ENCODE peak calls at places on chromosomes 12 and 14, in six cellular contexts. One of them, this sample, is unnamed.
A peak's percentile ranks its signal among the peaks of the same experiment; 100 is the strongest.

GRCh38 chr14:76812422-76813383 is at the start of gene ANGEL1:
- DNase-seq in HepG2: peak; percentile 80
- DNase-seq in transverse colon: peak; percentile 97
- DNase-seq in H1: peak; percentile 82
- DNase-seq in upper lobe of left lung: peak; percentile 100
- DNase-seq in HCT116: peak; percentile 82
- DNase-seq in this sample: peak; percentile 95

GRCh38 chr14:104865069-104865630 is at the start of gene CEP170B:
- DNase-seq in H1: no peak
- DNase-seq in transverse colon: no peak
- DNase-seq in HCT116: no peak
- DNase-seq in HepG2: no peak
- DNase-seq in upper lobe of left lung: peak; percentile 92
- DNase-seq in this sample: peak; percentile 39

GRCh38 chr12:22231836-22232235 is 102.7 kb downstream of the ST8SIA1 start:
- DNase-seq in H1: no peak
- DNase-seq in transverse colon: no peak
- DNase-seq in upper lobe of left lung: no peak
- DNase-seq in HepG2: no peak
- DNase-seq in HCT116: no peak
- DNase-seq in this sample: no peak

GRCh38 chr12:2613674-2614073 is 181.1 kb upstream of the FKBP4 start:
- DNase-seq in H1: no peak
- DNase-seq in HepG2: no peak
- DNase-seq in upper lobe of left lung: no peak
- DNase-seq in HCT116: peak; percentile 54
- DNase-seq in transverse colon: no peak
- DNase-seq in this sample: no peak

GRCh38 chr12:57475271-57476161 is 4.2 kb downstream of the ARHGAP9 start:
- DNase-seq in H1: no peak
- DNase-seq in HepG2: no peak
- DNase-seq in transverse colon: no peak
- DNase-seq in HCT116: no peak
- DNase-seq in upper lobe of left lung: peak; percentile 89
- DNase-seq in this sample: no peak

GRCh38 chr12:39902823-39903222 is 203.1 kb downstream of the SLC2A13 start:
- DNase-seq in H1: no peak
- DNase-seq in HCT116: peak; percentile 65
- DNase-seq in upper lobe of left lung: no peak
- DNase-seq in transverse colon: no peak
- DNase-seq in HepG2: no peak
- DNase-seq in this sample: no peak

GRCh38 chr14:92780444-92780843 is 13.7 kb upstream of the GOLGA5 start:
- DNase-seq in transverse colon: no peak
- DNase-seq in upper lobe of left lung: no peak
- DNase-seq in HepG2: no peak
- DNase-seq in H1: no peak
- DNase-seq in HCT116: no peak
- DNase-seq in this sample: no peak

GRCh38 chr14:94646481-94646880 is 34.3 kb downstream of the SERPINA3 start:
- DNase-seq in HCT116: peak; percentile 40
- DNase-seq in transverse colon: no peak
- DNase-seq in HepG2: no peak
- DNase-seq in H1: no peak
- DNase-seq in upper lobe of left lung: no peak
- DNase-seq in this sample: no peak

GRCh38 chr14:90569201-90569600 is 172.4 kb downstream of the CALM1 start:
- DNase-seq in HepG2: no peak
- DNase-seq in HCT116: no peak
- DNase-seq in H1: no peak
- DNase-seq in transverse colon: no peak
- DNase-seq in upper lobe of left lung: no peak
- DNase-seq in this sample: no peak

GRCh38 chr12:45273717-45274271 is 57.9 kb downstream of the ANO6 start:
- DNase-seq in H1: no peak
- DNase-seq in upper lobe of left lung: no peak
- DNase-seq in transverse colon: no peak
- DNase-seq in HCT116: peak; percentile 90
- DNase-seq in HepG2: peak; percentile 45
- DNase-seq in this sample: no peak

GRCh38 chr14:51368721-51369163 is 128.7 kb downstream of the TMX1 start:
- DNase-seq in HepG2: no peak
- DNase-seq in H1: no peak
- DNase-seq in upper lobe of left lung: no peak
- DNase-seq in HCT116: no peak
- DNase-seq in transverse colon: no peak
- DNase-seq in this sample: no peak

GRCh38 chr12:104138747-104139186 is 757 bp upstream of the NFYB start:
- DNase-seq in H1: no peak
- DNase-seq in upper lobe of left lung: no peak
- DNase-seq in HCT116: no peak
- DNase-seq in transverse colon: peak; percentile 12
- DNase-seq in HepG2: no peak
- DNase-seq in this sample: no peak

GRCh38 chr12:122200541-122201175 is 2.9 kb upstream of the B3GNT4 start:
- DNase-seq in HepG2: no peak
- DNase-seq in H1: no peak
- DNase-seq in transverse colon: no peak
- DNase-seq in upper lobe of left lung: peak; percentile 69
- DNase-seq in HCT116: no peak
- DNase-seq in this sample: no peak

GRCh38 chr14:99413172-99413571 is 67.5 kb downstream of the SETD3 start:
- DNase-seq in upper lobe of left lung: no peak
- DNase-seq in HepG2: no peak
- DNase-seq in H1: no peak
- DNase-seq in transverse colon: no peak
- DNase-seq in HCT116: no peak
- DNase-seq in this sample: no peak

GRCh38 chr12:14327717-14328116 is 37.8 kb upstream of the ATF7IP start:
- DNase-seq in HCT116: no peak
- DNase-seq in transverse colon: no peak
- DNase-seq in upper lobe of left lung: no peak
- DNase-seq in H1: no peak
- DNase-seq in HepG2: no peak
- DNase-seq in this sample: no peak

GRCh38 chr14:22190411-22191191 is 398.4 kb downstream of the DAD1 start:
- DNase-seq in upper lobe of left lung: no peak
- DNase-seq in HCT116: no peak
- DNase-seq in transverse colon: no peak
- DNase-seq in HepG2: no peak
- DNase-seq in H1: no peak
- DNase-seq in this sample: no peak

GRCh38 chr14:104473244-104473565 is 106.4 kb upstream of the C14orf180 start:
- DNase-seq in H1: peak; percentile 31
- DNase-seq in HepG2: no peak
- DNase-seq in HCT116: no peak
- DNase-seq in transverse colon: no peak
- DNase-seq in upper lobe of left lung: no peak
- DNase-seq in this sample: no peak

GRCh38 chr14:37116933-37117844 is 55.2 kb downstream of the SLC25A21 start:
- DNase-seq in HCT116: peak; percentile 6
- DNase-seq in HepG2: peak; percentile 39
- DNase-seq in H1: no peak
- DNase-seq in transverse colon: no peak
- DNase-seq in upper lobe of left lung: no peak
- DNase-seq in this sample: no peak

GRCh38 chr12:66399626-66399931 is 97.3 kb downstream of the HELB start:
- DNase-seq in H1: no peak
- DNase-seq in HepG2: no peak
- DNase-seq in transverse colon: no peak
- DNase-seq in upper lobe of left lung: no peak
- DNase-seq in HCT116: no peak
- DNase-seq in this sample: no peak

GRCh38 chr12:54054442-54055332 is 1.1 kb downstream of the HOXC4 start:
- DNase-seq in upper lobe of left lung: peak; percentile 76
- DNase-seq in transverse colon: no peak
- DNase-seq in HepG2: no peak
- DNase-seq in H1: no peak
- DNase-seq in HCT116: no peak
- DNase-seq in this sample: no peak

GRCh38 chr12:1195513-1195912 is 204.5 kb downstream of the ERC1 start:
- DNase-seq in H1: no peak
- DNase-seq in HepG2: no peak
- DNase-seq in HCT116: no peak
- DNase-seq in upper lobe of left lung: no peak
- DNase-seq in transverse colon: no peak
- DNase-seq in this sample: no peak

GRCh38 chr14:39434401-39434800 is 2.2 kb upstream of the FBXO33 start:
- DNase-seq in transverse colon: no peak
- DNase-seq in HepG2: no peak
- DNase-seq in HCT116: no peak
- DNase-seq in H1: no peak
- DNase-seq in upper lobe of left lung: no peak
- DNase-seq in this sample: no peak

GRCh38 chr12:62438098-62438692 is 28.4 kb upstream of the MON2 start:
- DNase-seq in H1: no peak
- DNase-seq in transverse colon: peak; percentile 60
- DNase-seq in HCT116: peak; percentile 44
- DNase-seq in HepG2: peak; percentile 17
- DNase-seq in upper lobe of left lung: no peak
- DNase-seq in this sample: peak; percentile 54

GRCh38 chr12:27711312-27711682 is 665 bp downstream of the MRPS35 start:
- DNase-seq in transverse colon: no peak
- DNase-seq in HepG2: no peak
- DNase-seq in H1: no peak
- DNase-seq in HCT116: no peak
- DNase-seq in upper lobe of left lung: no peak
- DNase-seq in this sample: no peak

GRCh38 chr14:74509587-74510210 is 16.1 kb downstream of the ISCA2 start:
- DNase-seq in transverse colon: no peak
- DNase-seq in upper lobe of left lung: no peak
- DNase-seq in H1: no peak
- DNase-seq in HepG2: no peak
- DNase-seq in HCT116: no peak
- DNase-seq in this sample: no peak

GRCh38 chr12:21558100-21558679 is 32.1 kb downstream of the SPX start:
- DNase-seq in HCT116: no peak
- DNase-seq in H1: no peak
- DNase-seq in HepG2: no peak
- DNase-seq in transverse colon: no peak
- DNase-seq in upper lobe of left lung: no peak
- DNase-seq in this sample: no peak

GRCh38 chr12:42652048-42652447 is 62.5 kb upstream of the PRICKLE1 start:
- DNase-seq in upper lobe of left lung: no peak
- DNase-seq in HepG2: no peak
- DNase-seq in HCT116: no peak
- DNase-seq in H1: no peak
- DNase-seq in transverse colon: no peak
- DNase-seq in this sample: no peak

GRCh38 chr14:102554835-102555819 is 37.3 kb upstream of the RCOR1 start:
- DNase-seq in HCT116: no peak
- DNase-seq in transverse colon: peak; percentile 64
- DNase-seq in upper lobe of left lung: peak; percentile 90
- DNase-seq in HepG2: no peak
- DNase-seq in H1: no peak
- DNase-seq in this sample: no peak
- TF ChIP-seq POLR2A in HCT116: no peak
- TF ChIP-seq POLR2A in transverse colon: peak; percentile 35
- TF ChIP-seq POLR2A in upper lobe of left lung: no peak
- TF ChIP-seq POLR2A in HepG2: no peak
- TF ChIP-seq POLR2A in H1: no peak
- TF ChIP-seq POLR2A in this sample: peak; percentile 17

GRCh38 chr12:4276524-4277204 is 3.1 kb downstream of the CCND2 start:
- DNase-seq in transverse colon: peak; percentile 90
- DNase-seq in H1: peak; percentile 84
- DNase-seq in upper lobe of left lung: no peak
- DNase-seq in HepG2: peak; percentile 85
- DNase-seq in HCT116: peak; percentile 67
- DNase-seq in this sample: peak; percentile 80
- H3K36me3 ChIP-seq in transverse colon: no peaks in the 10 kb centered on the region
- H3K36me3 ChIP-seq in H1: peaks cover 43% of the 10 kb centered on the region
- H3K36me3 ChIP-seq in upper lobe of left lung: no peaks in the 10 kb centered on the region
- H3K36me3 ChIP-seq in HepG2: no peaks in the 10 kb centered on the region
- H3K36me3 ChIP-seq in HCT116: no peaks in the 10 kb centered on the region
- H3K36me3 ChIP-seq in this sample: no peaks in the 10 kb centered on the region

GRCh38 chr12:47079894-47080724 is at the start of gene AMIGO2:
- DNase-seq in H1: no peak
- DNase-seq in HepG2: no peak
- DNase-seq in upper lobe of left lung: peak; percentile 90
- DNase-seq in HCT116: no peak
- DNase-seq in transverse colon: peak; percentile 36
- DNase-seq in this sample: peak; percentile 33
- TF ChIP-seq POLR2AphosphoS5 in H1: no peak
- TF ChIP-seq POLR2AphosphoS5 in HepG2: no peak
- TF ChIP-seq POLR2AphosphoS5 in upper lobe of left lung: peak; percentile 28
- TF ChIP-seq POLR2AphosphoS5 in HCT116: no peak
- TF ChIP-seq POLR2AphosphoS5 in transverse colon: no peak
- TF ChIP-seq POLR2AphosphoS5 in this sample: no peak

GRCh38 chr12:90203556-90203955 is 494.9 kb upstream of the ATP2B1 start:
- DNase-seq in upper lobe of left lung: no peak
- DNase-seq in HepG2: no peak
- DNase-seq in H1: no peak
- DNase-seq in transverse colon: no peak
- DNase-seq in HCT116: no peak
- DNase-seq in this sample: no peak

DNA sequence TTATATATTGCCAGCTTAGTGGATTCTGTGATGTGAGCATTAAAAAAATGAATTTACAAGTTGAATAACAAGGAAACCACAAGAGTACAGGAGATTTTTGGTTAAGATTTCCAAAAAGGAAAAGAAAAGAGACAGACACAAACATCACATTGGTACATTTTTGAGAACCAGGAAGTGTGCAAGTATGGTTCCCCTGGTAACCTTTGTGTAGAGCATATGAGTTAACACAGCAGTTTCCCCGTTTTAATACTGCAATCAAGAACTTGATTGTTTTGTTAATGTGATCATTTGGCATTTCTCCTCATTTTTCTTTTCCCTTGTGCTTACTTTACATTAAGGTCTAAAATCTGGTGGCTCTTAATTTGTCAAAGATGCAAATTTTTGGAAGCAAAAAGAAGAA is 490.4 kb upstream of the ATP2B1 start:
- DNase-seq in HCT116: no peak
- DNase-seq in H1: no peak
- DNase-seq in upper lobe of left lung: no peak
- DNase-seq in HepG2: no peak
- DNase-seq in transverse colon: no peak
- DNase-seq in this sample: no peak
- TF ChIP-seq POLR2A in HCT116: no peak
- TF ChIP-seq POLR2A in H1: no peak
- TF ChIP-seq POLR2A in upper lobe of left lung: no peak
- TF ChIP-seq POLR2A in HepG2: no peak
- TF ChIP-seq POLR2A in transverse colon: no peak
- TF ChIP-seq POLR2A in this sample: no peak

DNA sequence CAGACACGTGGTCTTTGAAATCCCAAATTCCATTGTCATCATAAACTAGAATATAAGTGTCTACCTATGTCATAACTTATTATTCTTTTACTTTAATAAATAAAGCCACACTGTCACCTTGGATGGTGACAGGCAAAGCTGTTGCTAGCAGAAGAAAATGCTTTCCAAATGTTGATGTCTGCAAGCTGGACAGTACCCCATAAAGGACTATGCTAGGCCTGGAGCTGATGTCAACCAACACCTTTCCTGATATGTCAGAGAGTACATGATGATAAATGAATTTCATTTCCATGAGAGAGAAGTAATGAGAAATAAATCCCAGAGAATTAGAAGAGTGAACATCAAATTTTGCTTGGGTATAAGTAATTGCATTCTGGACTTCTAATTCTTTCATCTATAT is 17.4 kb upstream of the SRP54 start:
- DNase-seq in upper lobe of left lung: no peak
- DNase-seq in HCT116: no peak
- DNase-seq in H1: no peak
- DNase-seq in transverse colon: no peak
- DNase-seq in HepG2: no peak
- DNase-seq in this sample: no peak
- H3K36me3 ChIP-seq in upper lobe of left lung: no peaks in the 10 kb centered on the region
- H3K36me3 ChIP-seq in HCT116: no peaks in the 10 kb centered on the region
- H3K36me3 ChIP-seq in H1: peaks cover 6% of the 10 kb centered on the region
- H3K36me3 ChIP-seq in transverse colon: no peaks in the 10 kb centered on the region
- H3K36me3 ChIP-seq in HepG2: peaks cover 59% of the 10 kb centered on the region
- H3K36me3 ChIP-seq in this sample: no peaks in the 10 kb centered on the region

GRCh38 chr14:63438065-63438757 is 105.0 kb downstream of the PPP2R5E start:
- DNase-seq in upper lobe of left lung: no peak
- DNase-seq in HepG2: peak; percentile 9
- DNase-seq in HCT116: peak; percentile 15
- DNase-seq in transverse colon: peak; percentile 58
- DNase-seq in H1: no peak
- DNase-seq in this sample: peak; percentile 91
- TF ChIP-seq POLR2AphosphoS5 in upper lobe of left lung: peak; percentile 79
- TF ChIP-seq POLR2AphosphoS5 in HepG2: no peak
- TF ChIP-seq POLR2AphosphoS5 in HCT116: no peak
- TF ChIP-seq POLR2AphosphoS5 in transverse colon: peak; percentile 62
- TF ChIP-seq POLR2AphosphoS5 in H1: no peak
- TF ChIP-seq POLR2AphosphoS5 in this sample: peak; percentile 89

This sample was measured in prostate gland.